ENCODE peak calls at places on chromosomes 5 and 9, in six cellular contexts. R, E, P, V, D and I are unnamed samples.

GRCh38 chr9:128683340-128684064 is 5.5 kb upstream of the SET start:
- DNase-seq in V (no peak), E (no peak), D (no peak), R (no peak), P (peak; percentile 56), I (peak; percentile 79)

GRCh38 chr9:128164332-128164885 is 4.3 kb downstream of the BBLN start:
- DNase-seq in V (no peak), D (no peak), P (peak; percentile 47), R (no peak), E (no peak), I (peak; percentile 86)

GRCh38 chr9:86181379-86182315 is 77.8 kb downstream of the C9orf153 start:
- DNase-seq in V (no peak), D (no peak), R (no peak), E (no peak), P (no peak), I (no peak)

GRCh38 chr9:133509179-133510083 is 15.3 kb downstream of the MYMK start:
- DNase-seq in V (no peak), R (peak; percentile 16), P (no peak), E (peak; percentile 59), D (no peak), I (no peak)

GRCh38 chr9:137045294-137046093 is 483 bp downstream of the NPDC1 start:
- DNase-seq in V (no peak), D (no peak), R (no peak), P (peak; percentile 39), E (no peak), I (no peak)

GRCh38 chr9:75083188-75083976 is 4.6 kb downstream of the NMRK1 start:
- DNase-seq in E (peak; percentile 58), V (no peak), R (no peak), P (no peak), D (peak; percentile 55), I (no peak)

GRCh38 chr9:124454296-124454695 is 4.0 kb downstream of the ADGRD2 start:
- DNase-seq in V (no peak), P (no peak), E (no peak), R (no peak), D (no peak), I (no peak)

GRCh38 chr5:75138674-75139073 is 86.3 kb upstream of the GCNT4 start:
- DNase-seq in D (no peak), R (no peak), P (no peak), E (no peak), V (no peak), I (no peak)

GRCh38 chr9:105656131-105656921 is 5.9 kb upstream of the TAL2 start:
- DNase-seq in R (no peak), D (no peak), P (no peak), E (no peak), V (no peak), I (no peak)

GRCh38 chr9:78788101-78788500 is 491.2 kb downstream of the PSAT1 start:
- DNase-seq in V (no peak), P (peak; percentile 5), R (no peak), D (no peak), E (no peak), I (no peak)

GRCh38 chr5:146024034-146024433 is 81.3 kb downstream of the PLAC8L1 start:
- DNase-seq in D (no peak), E (no peak), V (no peak), P (no peak), R (no peak), I (no peak)

GRCh38 chr9:87035868-87036267 is 88.6 kb upstream of the GAS1 start:
- DNase-seq in R (no peak), D (no peak), P (peak; percentile 35), V (no peak), E (no peak), I (no peak)

GRCh38 chr9:9792144-9792857 is 820.5 kb downstream of the PTPRD start:
- DNase-seq in R (no peak), D (no peak), E (no peak), P (no peak), V (no peak), I (no peak)

GRCh38 chr9:27487128-27487527 is 37.0 kb upstream of the IFNK start:
- DNase-seq in P (no peak), V (no peak), E (no peak), R (no peak), D (no peak), I (no peak)

GRCh38 chr9:738209-738915 is 103.1 kb upstream of the DMRT1 start:
- DNase-seq in V (peak; percentile 32), P (peak; percentile 93), R (no peak), E (no peak), D (no peak), I (peak; percentile 86)

GRCh38 chr5:112006721-112007120 is 249.7 kb upstream of the NREP start:
- DNase-seq in P (peak; percentile 84), R (no peak), D (no peak), V (no peak), E (no peak), I (no peak)

DNA sequence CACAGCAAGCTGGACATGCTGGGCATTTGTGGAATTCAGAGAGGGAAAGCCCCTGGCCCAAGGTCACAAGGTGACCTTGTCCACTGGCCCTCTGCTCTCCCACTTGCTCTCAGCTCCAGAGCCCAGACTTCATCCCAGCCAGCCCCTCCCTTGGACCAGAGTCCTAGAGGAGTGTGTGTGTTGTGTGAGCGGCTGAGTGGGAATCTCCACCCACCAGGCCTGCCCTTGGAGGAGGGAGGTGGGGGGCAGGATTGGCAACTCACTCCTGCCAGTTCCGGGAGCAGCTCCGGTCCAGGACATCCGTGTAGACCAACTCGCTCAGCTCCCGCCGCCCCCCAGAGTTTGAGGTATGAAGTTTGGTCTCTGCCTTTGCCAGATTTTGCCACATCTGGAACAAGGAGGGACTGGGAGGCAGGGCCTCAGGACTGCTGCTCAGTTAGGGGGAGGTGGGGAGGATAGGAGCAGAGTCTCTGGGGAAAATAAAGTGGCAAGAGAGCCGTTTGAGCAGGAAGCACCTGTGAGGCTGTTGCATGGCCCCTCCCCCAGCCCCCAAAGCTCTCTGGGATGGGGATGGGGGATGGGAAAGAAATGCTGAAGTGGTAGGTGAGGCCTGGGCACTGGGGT is 1.4 kb downstream of the MZB1 start:
- DNase-seq in D (no peak), R (no peak), E (no peak), V (no peak), P (peak; percentile 51), I (no peak)
- H3K4me3 ChIP-seq in D (no peak overlapping the region), R (no peak overlapping the region), E (no peak overlapping the region), V (no peak overlapping the region), P (no peak overlapping the region), I (no peak overlapping the region)

GRCh38 chr5:41415242-41415641 is 95.2 kb downstream of the PLCXD3 start:
- DNase-seq in R (no peak), D (no peak), V (no peak), P (no peak), E (no peak), I (no peak)

GRCh38 chr5:41416336-41416735 is 94.1 kb downstream of the PLCXD3 start:
- DNase-seq in D (no peak), P (no peak), R (no peak), V (no peak), E (no peak), I (no peak)

GRCh38 chr5:41418220-41419031 is 92.0 kb downstream of the PLCXD3 start:
- DNase-seq in P (peak; percentile 67), R (no peak), D (no peak), E (no peak), V (no peak), I (no peak)

GRCh38 chr5:41414598-41414997 is 95.8 kb downstream of the PLCXD3 start:
- DNase-seq in P (peak; percentile 98), R (no peak), D (no peak), V (peak; percentile 67), E (no peak), I (peak; percentile 65)

DNA sequence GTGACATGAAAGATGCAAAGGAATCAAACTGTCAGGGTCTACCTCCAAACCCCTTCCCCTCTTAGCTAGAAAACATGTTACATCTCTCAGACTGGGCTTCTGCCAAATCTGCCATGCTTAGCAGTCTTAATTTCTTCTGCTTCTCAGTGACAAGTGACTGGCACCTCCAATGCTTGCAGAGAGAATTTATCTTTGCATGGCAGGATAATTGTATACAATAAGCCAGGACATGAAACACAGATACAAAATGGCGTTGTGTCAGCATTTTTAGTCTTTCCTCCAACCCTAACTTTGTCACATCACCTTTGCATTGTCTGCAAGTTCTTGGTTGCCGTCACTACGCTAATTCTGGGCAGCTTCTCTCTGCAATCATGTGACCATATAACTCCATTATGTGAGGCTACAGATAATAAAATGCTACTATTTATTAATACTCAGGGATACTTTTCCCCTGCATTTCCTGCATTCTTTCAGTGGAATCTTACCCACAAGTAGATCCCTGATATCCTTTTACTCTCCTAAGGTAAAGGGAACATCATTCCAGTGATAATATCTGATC is 89.8 kb downstream of the PLCXD3 start:
- DNase-seq in V (no peak), R (no peak), D (no peak), E (no peak), P (no peak), I (no peak)
- H3K4me3 ChIP-seq in V (no peak overlapping the region), R (no peak overlapping the region), D (no peak overlapping the region), E (no peak overlapping the region), P (no peak overlapping the region), I (no peak overlapping the region)

GRCh38 chr5:136193396-136193935 is 504 bp upstream of the SMIM32 start:
- DNase-seq in D (no peak), E (no peak), V (no peak), R (no peak), P (no peak), I (no peak)
- H3K4me3 ChIP-seq in D (no peak overlapping the region), E (peak overlapping the region; percentile 46), V (no peak overlapping the region), R (no peak overlapping the region), P (no peak overlapping the region), I (peak overlapping the region; percentile 20)

DNA sequence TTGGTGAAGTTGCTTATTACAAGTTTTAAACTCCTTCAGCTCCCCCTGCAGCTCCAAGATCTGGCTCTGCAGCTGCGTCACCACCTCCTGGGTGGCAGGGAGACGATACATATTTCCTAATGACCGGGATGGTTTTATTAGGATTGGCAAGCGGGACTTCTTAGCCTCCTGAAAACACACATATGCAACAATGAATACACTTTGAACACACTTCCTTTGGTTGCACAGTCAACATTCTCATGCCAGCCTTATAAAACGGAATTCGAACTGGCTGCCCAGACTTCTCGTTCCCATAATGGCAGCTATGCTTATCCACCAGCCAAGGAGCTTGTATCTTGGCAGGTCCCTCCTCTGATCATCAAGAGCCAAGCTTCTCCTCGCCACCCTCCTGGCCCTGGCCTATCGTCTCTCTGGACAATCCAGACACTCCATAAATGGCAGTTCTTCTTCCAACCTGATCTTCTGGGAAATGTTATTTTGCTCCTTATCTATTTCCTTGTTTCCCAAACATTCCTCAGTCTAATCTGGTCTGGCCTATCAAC is 131.9 kb downstream of the CDK5RAP2 start:
- DNase-seq in E (no peak), P (no peak), R (no peak), D (no peak), V (no peak), I (no peak)
- H3K4me3 ChIP-seq in E (no peak overlapping the region), P (no peak overlapping the region), R (no peak overlapping the region), D (no peak overlapping the region), V (no peak overlapping the region), I (no peak overlapping the region)